ENCODE peak calls at places on chromosome X, in nine cellular contexts. A is astrocyte of the spinal cord, V is dorsolateral prefrontal cortex, E is heart left ventricle, G is fibroblast of lung, W is kidney, K is endothelial cell, I is choroid plexus epithelial cell, U is colonic mucosa. D is an unnamed sample.

GRCh38 chrX:38754102-38754790 is 47.0 kb upstream of the MID1IP1 start:
- DNase-seq in A (peak), V (no peak), E (no peak), G (peak), W (no peak), K (peak), I (peak), U (peak), D (peak)

GRCh38 chrX:16643160-16643559 is 6.8 kb upstream of the S100G start:
- DNase-seq in A (no peak), V (no peak), E (no peak), G (peak), W (no peak), K (no peak), I (peak), U (no peak), D (no peak)

GRCh38 chrX:53594354-53594753 is 92.2 kb downstream of the HUWE1 start:
- DNase-seq in A (peak), V (no peak), E (no peak), G (peak), W (no peak), K (no peak), I (peak), U (no peak), D (no peak)

GRCh38 chrX:118631586-118631985 is 95.8 kb upstream of the IL13RA1 start:
- DNase-seq in A (no peak), V (no peak), E (no peak), G (no peak), W (no peak), K (no peak), I (no peak), U (no peak), D (no peak)

GRCh38 chrX:20361081-20361889 is 94.6 kb upstream of the RPS6KA3 start:
- DNase-seq in A (no peak), V (no peak), E (no peak), G (peak), W (no peak), K (no peak), I (peak), U (no peak), D (no peak)

GRCh38 chrX:64394874-64395567 is at the start of gene MTMR8:
- DNase-seq in A (peak), V (peak), E (peak), G (no peak), W (peak), K (peak), I (peak), U (peak), D (peak)

GRCh38 chrX:37896491-37896890 is 49.1 kb upstream of the DYNLT3 start:
- DNase-seq in A (no peak), V (no peak), E (no peak), G (no peak), W (no peak), K (no peak), I (peak), U (no peak), D (no peak)

GRCh38 chrX:86002076-86002896 is 45.1 kb downstream of the CHM start:
- DNase-seq in A (peak), V (no peak), E (no peak), G (peak), W (peak), K (peak), I (peak), U (peak), D (peak)

GRCh38 chrX:125096469-125096868 is 223.2 kb upstream of the TEX13C start:
- DNase-seq in A (no peak), V (no peak), E (no peak), G (no peak), W (no peak), K (no peak), I (no peak), U (no peak), D (no peak)

GRCh38 chrX:28787206-28787605 is 200.0 kb downstream of the IL1RAPL1 start:
- DNase-seq in A (peak), V (no peak), E (no peak), G (peak), W (no peak), K (no peak), I (peak), U (no peak), D (no peak)
- TF ChIP-seq CTCF in A (no peak), V (no peak), E (no peak), G (no peak), W (no peak), K (no peak), I (no peak), U (no peak), D (no peak)

GRCh38 chrX:41473936-41474725 is 27.0 kb downstream of the NYX start:
- DNase-seq in A (no peak), V (no peak), E (no peak), G (no peak), W (no peak), K (no peak), I (no peak), U (no peak), D (no peak)
- TF ChIP-seq CTCF in A (no peak), V (no peak), E (no peak), G (no peak), W (no peak), K (no peak), I (no peak), U (no peak), D (no peak)

GRCh38 chrX:12617241-12617640 is 174.0 kb upstream of the PRPS2 start:
- DNase-seq in A (no peak), V (no peak), E (no peak), G (no peak), W (no peak), K (no peak), I (no peak), U (no peak), D (no peak)
- TF ChIP-seq CTCF in A (no peak), V (no peak), E (no peak), G (no peak), W (no peak), K (no peak), I (no peak), U (no peak), D (no peak)

GRCh38 chrX:121310820-121311219 is 263.4 kb downstream of the GLUD2 start:
- DNase-seq in A (no peak), V (no peak), E (no peak), G (no peak), W (no peak), K (no peak), I (no peak), U (no peak), D (no peak)

GRCh38 chrX:121307441-121307840 is 260.0 kb downstream of the GLUD2 start:
- DNase-seq in A (no peak), V (no peak), E (no peak), G (peak), W (no peak), K (no peak), I (peak), U (no peak), D (no peak)

GRCh38 chrX:121308276-121308805 is 260.9 kb downstream of the GLUD2 start:
- DNase-seq in A (peak), V (no peak), E (no peak), G (peak), W (no peak), K (peak), I (peak), U (peak), D (peak)
- TF ChIP-seq CTCF in A (peak), V (peak), E (no peak), G (no peak), W (peak), K (no peak), I (peak), U (no peak), D (peak)

D was measured in activated CD8-positive, alpha-beta T cell treated with anti-CD3 and anti-CD28 coated beads for 36 hours.